ENCODE peak calls at places on chromosomes 6 and 20, in six cellular contexts. K, R, F, T, I and Q are unnamed samples.

GRCh38 chr6:23696946-23697345 is 429.1 kb upstream of the NRSN1 start:
- DNase-seq in K (no peak), R (no peak), F (no peak), T (peak; percentile 15), I (peak; percentile 53), Q (peak; percentile 76)

GRCh38 chr6:53728570-53729194 is 63.1 kb upstream of the KLHL31 start:
- DNase-seq in K (peak; percentile 58), R (peak; percentile 51), F (peak; percentile 59), T (peak; percentile 69), I (peak; percentile 76), Q (peak; percentile 42)

GRCh38 chr20:18645851-18646250 is 58.0 kb downstream of the DTD1 start:
- DNase-seq in K (no peak), R (no peak), F (no peak), T (no peak), I (no peak), Q (no peak)

GRCh38 chr20:16661738-16662137 is 68.1 kb upstream of the SNRPB2 start:
- DNase-seq in K (no peak), R (no peak), F (no peak), T (no peak), I (no peak), Q (no peak)

GRCh38 chr6:14211596-14211961 is 94.0 kb downstream of the CD83 start:
- DNase-seq in K (peak; percentile 53), R (peak; percentile 69), F (peak; percentile 25), T (peak; percentile 45), I (peak; percentile 9), Q (peak; percentile 42)

GRCh38 chr20:58406422-58407001 is 17.5 kb downstream of the VAPB start:
- DNase-seq in K (no peak), R (no peak), F (no peak), T (peak; percentile 16), I (peak; percentile 43), Q (peak; percentile 20)

GRCh38 chr6:35757461-35758123 is 18.8 kb upstream of the CLPSL2 start:
- DNase-seq in K (no peak), R (no peak), F (no peak), T (peak; percentile 86), I (peak; percentile 38), Q (peak; percentile 64)

GRCh38 chr6:47496935-47497579 is 19.5 kb downstream of the CD2AP start:
- DNase-seq in K (no peak), R (no peak), F (no peak), T (no peak), I (no peak), Q (no peak)

GRCh38 chr6:141026504-141026903 is 1106.2 kb upstream of the GJE1 start:
- DNase-seq in K (no peak), R (no peak), F (no peak), T (no peak), I (no peak), Q (no peak)

GRCh38 chr20:5796369-5797040 is 46.3 kb downstream of the SHLD1 start:
- DNase-seq in K (no peak), R (no peak), F (no peak), T (no peak), I (no peak), Q (no peak)

GRCh38 chr6:160222491-160222890 is 36.1 kb downstream of the SLC22A2 start:
- DNase-seq in K (no peak), R (no peak), F (no peak), T (no peak), I (no peak), Q (no peak)

GRCh38 chr6:53986165-53986720 is 125.0 kb upstream of the MLIP start:
- DNase-seq in K (peak; percentile 53), R (peak; percentile 6), F (no peak), T (peak; percentile 91), I (peak; percentile 79), Q (peak; percentile 74)

GRCh38 chr20:47927385-47927851 is 142.1 kb upstream of the SULF2 start:
- DNase-seq in K (no peak), R (no peak), F (no peak), T (peak; percentile 10), I (peak; percentile 90), Q (peak; percentile 84)

GRCh38 chr6:12548526-12548925 is 168.0 kb upstream of the PHACTR1 start:
- DNase-seq in K (no peak), R (no peak), F (no peak), T (peak; percentile 77), I (no peak), Q (no peak)

GRCh38 chr6:3620937-3621336 is 130.6 kb downstream of the PXDC1 start:
- DNase-seq in K (no peak), R (no peak), F (no peak), T (no peak), I (no peak), Q (no peak)

GRCh38 chr20:47181056-47181862 is 175.2 kb downstream of the ZMYND8 start:
- DNase-seq in K (peak; percentile 14), R (peak; percentile 57), F (no peak), T (peak; percentile 85), I (peak; percentile 89), Q (peak; percentile 82)

GRCh38 chr20:56778765-56779195 is 149.7 kb downstream of the TFAP2C start:
- DNase-seq in K (no peak), R (peak; percentile 34), F (no peak), T (peak; percentile 56), I (no peak), Q (peak; percentile 30)

GRCh38 chr6:82651845-82652333 is 288.3 kb downstream of the TPBG start:
- DNase-seq in K (no peak), R (no peak), F (no peak), T (no peak), I (no peak), Q (no peak)

GRCh38 chr6:17482711-17483110 is 89.3 kb downstream of the CAP2 start:
- DNase-seq in K (no peak), R (no peak), F (no peak), T (no peak), I (no peak), Q (no peak)

GRCh38 chr20:50358166-50358565 is 152.0 kb upstream of the PTPN1 start:
- DNase-seq in K (no peak), R (no peak), F (no peak), T (no peak), I (no peak), Q (no peak)

GRCh38 chr20:50360921-50361320 is 149.3 kb upstream of the PTPN1 start:
- DNase-seq in K (no peak), R (no peak), F (no peak), T (no peak), I (no peak), Q (no peak)

GRCh38 chr20:50358959-50359358 is 151.2 kb upstream of the PTPN1 start:
- DNase-seq in K (no peak), R (no peak), F (no peak), T (no peak), I (no peak), Q (no peak)

GRCh38 chr20:50360218-50360672 is 149.9 kb upstream of the PTPN1 start:
- DNase-seq in K (peak; percentile 76), R (no peak), F (no peak), T (no peak), I (peak; percentile 59), Q (no peak)

DNA sequence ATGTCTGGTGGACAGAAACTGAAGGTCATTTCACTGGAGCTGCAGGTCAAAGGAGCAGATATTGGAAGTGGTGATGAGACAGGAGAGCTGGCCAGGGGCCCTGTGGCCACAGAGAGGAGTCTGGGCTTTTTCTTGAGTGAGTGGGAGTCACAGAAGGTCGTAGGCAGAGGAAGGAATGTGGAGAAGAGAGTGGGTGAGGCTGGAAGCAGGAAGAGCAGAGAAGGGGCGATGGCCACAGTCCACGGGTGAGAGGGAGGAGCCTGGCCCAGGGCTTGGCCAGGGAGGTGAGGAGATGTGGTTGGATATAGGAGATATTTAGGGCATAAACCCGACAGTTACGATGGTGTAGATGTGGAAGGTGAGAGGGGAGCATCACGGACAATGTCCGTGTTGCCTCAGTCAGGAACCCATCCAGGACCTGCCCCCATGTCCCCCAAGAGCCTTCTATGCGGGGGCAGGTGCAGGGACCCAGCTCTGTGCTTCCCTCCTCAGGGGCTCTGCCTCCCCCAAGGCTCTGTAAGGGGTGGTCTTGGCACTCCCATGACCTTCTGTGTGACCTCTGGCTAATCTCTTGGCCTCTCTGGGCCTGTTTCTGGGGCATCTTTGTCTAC is 150.5 kb upstream of the PTPN1 start:
- DNase-seq in K (no peak), R (no peak), F (no peak), T (no peak), I (no peak), Q (no peak)
- H3K4me3 ChIP-seq in K (no peak overlapping the region), R (no peak overlapping the region), F (no peak overlapping the region), T (no peak overlapping the region), I (no peak overlapping the region), Q (no peak overlapping the region)

DNA sequence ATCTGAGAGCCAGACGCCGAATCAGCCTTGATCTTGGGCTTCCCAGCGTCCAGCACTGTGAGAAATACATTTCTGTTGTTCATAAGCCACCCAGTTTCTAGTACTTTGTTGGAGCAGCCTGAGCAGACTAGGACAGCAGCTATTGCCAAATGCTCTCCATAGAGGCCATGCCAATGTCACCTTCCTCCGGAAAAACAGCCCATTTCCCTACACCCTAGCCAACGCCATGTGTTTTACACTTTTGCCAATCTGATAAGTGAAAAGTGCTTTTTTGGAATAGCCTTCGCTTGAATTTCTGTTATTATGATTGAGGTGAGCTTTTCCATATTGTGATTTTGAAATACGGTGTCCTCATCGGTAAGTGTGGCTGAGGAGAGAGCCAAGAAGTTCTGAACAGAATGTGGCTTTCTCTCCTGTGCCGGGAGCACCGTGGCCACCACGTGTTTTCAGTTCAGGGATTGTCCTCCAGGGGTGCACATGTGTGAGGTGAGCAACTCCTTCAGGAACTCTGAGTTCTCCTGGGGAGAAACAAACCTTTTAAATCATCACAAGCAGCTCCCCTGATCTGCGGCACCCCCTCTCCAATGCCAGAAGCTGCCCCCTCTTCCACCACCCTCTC is 35.8 kb downstream of the TAF8 start:
- DNase-seq in K (no peak), R (no peak), F (no peak), T (peak; percentile 27), I (peak; percentile 23), Q (no peak)
- TF ChIP-seq CTCF in K (peak; percentile 7), R (peak; percentile 31), F (no peak), T (peak; percentile 50), I (peak; percentile 39), Q (peak; percentile 13)

DNA sequence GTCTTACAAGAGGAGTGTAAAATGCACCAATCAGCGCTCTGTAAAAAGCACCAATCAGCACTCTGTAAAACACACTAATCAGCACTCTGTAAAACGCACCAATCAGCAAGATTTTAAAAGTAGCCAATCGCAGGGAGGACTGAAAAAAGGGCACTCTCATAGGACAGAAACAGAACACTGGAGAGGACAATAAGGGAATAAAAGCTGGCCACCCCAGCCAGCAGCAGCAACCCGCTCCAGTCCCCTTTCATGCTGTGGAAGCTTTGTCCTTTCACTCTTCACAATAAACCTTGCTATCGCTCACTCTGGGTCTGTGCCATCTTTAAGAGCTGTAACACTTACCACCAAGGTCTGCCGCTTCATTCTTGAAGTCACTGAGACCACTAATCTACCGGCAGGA is 1.7 kb upstream of the AIG1 start:
- DNase-seq in K (no peak), R (no peak), F (no peak), T (no peak), I (peak; percentile 27), Q (no peak)
- H3K4me3 ChIP-seq in K (no peak overlapping the region), R (no peak overlapping the region), F (no peak overlapping the region), T (no peak overlapping the region), I (peak overlapping the region; percentile 90), Q (no peak overlapping the region)

GRCh38 chr6:136784271-136784664 is 8.0 kb downstream of the MAP3K5 start:
- DNase-seq in K (no peak), R (no peak), F (no peak), T (no peak), I (no peak), Q (no peak)

GRCh38 chr6:136782021-136782770 is 10.1 kb downstream of the MAP3K5 start:
- DNase-seq in K (no peak), R (no peak), F (no peak), T (peak; percentile 80), I (peak; percentile 68), Q (peak; percentile 53)

GRCh38 chr6:136784910-136785746 is 7.1 kb downstream of the MAP3K5 start:
- DNase-seq in K (peak; percentile 69), R (no peak), F (no peak), T (peak; percentile 63), I (no peak), Q (no peak)

GRCh38 chr6:136783021-136783420 is 9.3 kb downstream of the MAP3K5 start:
- DNase-seq in K (no peak), R (no peak), F (no peak), T (no peak), I (no peak), Q (no peak)

GRCh38 chr6:136783495-136784270 is 8.6 kb downstream of the MAP3K5 start:
- DNase-seq in K (no peak), R (no peak), F (no peak), T (no peak), I (no peak), Q (no peak)
- TF ChIP-seq CTCF in K (no peak), R (no peak), F (no peak), T (no peak), I (no peak), Q (no peak)